ENCODE peak calls at places on chromosomes 12 and 14, in ten cellular contexts. Z, C, G, K, V, N, W, Q, X and P are unnamed samples.

GRCh38 chr12:115960868-115961802 is 316.4 kb downstream of the MED13L start:
- DNase-seq in Z (no peak), C (no peak), G (no peak), K (no peak), V (no peak), N (no peak), W (no peak), Q (no peak), X (no peak), P (no peak)

GRCh38 chr14:20219033-20219432 is 4.5 kb upstream of the OR11H6 start:
- DNase-seq in Z (no peak), C (no peak), G (no peak), K (no peak), V (no peak), N (no peak), W (no peak), Q (no peak), X (no peak), P (no peak)

GRCh38 chr14:69879175-69880047 is at the start of gene SMOC1:
- DNase-seq in Z (peak; percentile 78), C (peak; percentile 80), G (peak; percentile 87), K (no peak), V (no peak), N (no peak), W (no peak), Q (no peak), X (no peak), P (peak; percentile 79)

GRCh38 chr14:101225116-101225728 is 321.7 kb upstream of the RTL1 start:
- DNase-seq in Z (no peak), C (no peak), G (no peak), K (no peak), V (no peak), N (peak; percentile 23), W (no peak), Q (no peak), X (no peak), P (no peak)

GRCh38 chr12:67726868-67727267 is 78.3 kb downstream of the DYRK2 start:
- DNase-seq in Z (no peak), C (no peak), G (no peak), K (no peak), V (no peak), N (no peak), W (no peak), Q (no peak), X (no peak), P (no peak)

GRCh38 chr14:70567791-70568190 is 32.7 kb downstream of the MED6 start:
- DNase-seq in Z (no peak), C (peak; percentile 36), G (peak; percentile 65), K (no peak), V (peak; percentile 52), N (no peak), W (no peak), Q (no peak), X (peak; percentile 51), P (no peak)

GRCh38 chr12:4975574-4975973 is 65.9 kb downstream of the KCNA1 start:
- DNase-seq in Z (no peak), C (no peak), G (peak; percentile 42), K (no peak), V (no peak), N (no peak), W (no peak), Q (no peak), X (no peak), P (no peak)

GRCh38 chr14:76876076-76876475 is 49.9 kb downstream of the LRRC74A start:
- DNase-seq in Z (peak; percentile 57), C (peak; percentile 71), G (peak; percentile 76), K (peak; percentile 21), V (peak; percentile 54), N (peak; percentile 69), W (peak; percentile 56), Q (no peak), X (peak; percentile 61), P (no peak)

GRCh38 chr14:98070521-98070920 is 1201.5 kb downstream of the BCL11B start:
- DNase-seq in Z (no peak), C (no peak), G (no peak), K (no peak), V (no peak), N (no peak), W (no peak), Q (no peak), X (no peak), P (no peak)

GRCh38 chr12:47123730-47124129 is 44.0 kb upstream of the AMIGO2 start:
- DNase-seq in Z (no peak), C (no peak), G (no peak), K (no peak), V (no peak), N (no peak), W (no peak), Q (no peak), X (no peak), P (no peak)

GRCh38 chr12:2958432-2959193 is 584 bp upstream of the TEAD4 start:
- DNase-seq in Z (no peak), C (peak; percentile 71), G (no peak), K (no peak), V (no peak), N (no peak), W (no peak), Q (no peak), X (peak; percentile 81), P (no peak)

GRCh38 chr12:124804011-124804621 is 59.5 kb downstream of the SCARB1 start:
- DNase-seq in Z (no peak), C (peak; percentile 13), G (peak; percentile 42), K (no peak), V (no peak), N (no peak), W (peak; percentile 28), Q (no peak), X (no peak), P (no peak)

GRCh38 chr14:29741909-29742401 is 185.7 kb downstream of the PRKD1 start:
- DNase-seq in Z (no peak), C (peak; percentile 80), G (no peak), K (no peak), V (no peak), N (no peak), W (peak; percentile 51), Q (no peak), X (peak; percentile 12), P (no peak)

GRCh38 chr14:38282941-38283340 is 27.0 kb upstream of the CLEC14A start:
- DNase-seq in Z (no peak), C (no peak), G (no peak), K (no peak), V (no peak), N (no peak), W (no peak), Q (no peak), X (no peak), P (no peak)

GRCh38 chr14:106662947-106663346 is 1136.6 kb downstream of the TMEM121 start:
- DNase-seq in Z (no peak), C (no peak), G (no peak), K (no peak), V (no peak), N (no peak), W (no peak), Q (no peak), X (no peak), P (no peak)
- TF ChIP-seq CTCF in Z (no peak), C (no peak), G (no peak), K (no peak), V (no peak), N (no peak), W (no peak), Q (no peak), X (no peak), P (no peak)

DNA sequence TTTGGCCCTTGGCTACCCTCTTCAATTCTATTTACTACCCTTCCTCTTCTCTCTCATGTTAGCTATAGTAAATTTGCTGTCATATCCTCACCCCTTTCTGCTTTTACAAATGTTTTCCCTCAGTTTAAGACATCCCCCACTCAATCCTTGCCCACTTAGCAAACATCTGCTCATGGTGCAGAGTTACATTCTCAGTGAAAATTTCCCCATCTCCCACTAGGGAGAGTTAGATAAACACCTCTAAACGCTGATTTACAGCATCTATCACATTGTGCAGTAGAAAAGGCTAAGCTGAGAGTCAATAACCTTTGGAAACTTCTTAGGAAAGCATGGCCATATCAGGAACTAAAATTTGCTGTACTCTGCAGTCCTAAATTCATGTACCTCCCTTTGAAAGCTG is 69.0 kb downstream of the DENND5B start:
- DNase-seq in Z (no peak), C (peak; percentile 33), G (no peak), K (no peak), V (no peak), N (no peak), W (no peak), Q (no peak), X (no peak), P (no peak)
- TF ChIP-seq CTCF in Z (no peak), C (peak; percentile 5), G (no peak), K (no peak), V (no peak), N (no peak), W (no peak), Q (no peak), X (no peak), P (no peak)

GRCh38 chr14:74526854-74527585 is 33.5 kb downstream of the ISCA2 start:
- DNase-seq in Z (no peak), C (no peak), G (peak; percentile 51), K (no peak), V (no peak), N (no peak), W (no peak), Q (no peak), X (no peak), P (no peak)
- TF ChIP-seq CTCF in Z (peak; percentile 43), C (no peak), G (no peak), K (no peak), V (no peak), N (no peak), W (no peak), Q (no peak), X (peak; percentile 20), P (no peak)

GRCh38 chr14:52845079-52845478 is 53.7 kb upstream of the GNPNAT1 start:
- DNase-seq in Z (no peak), C (no peak), G (no peak), K (no peak), V (no peak), N (no peak), W (no peak), Q (no peak), X (no peak), P (no peak)

GRCh38 chr14:52850520-52850919 is 59.1 kb upstream of the GNPNAT1 start:
- DNase-seq in Z (no peak), C (no peak), G (no peak), K (no peak), V (no peak), N (no peak), W (no peak), Q (no peak), X (peak; percentile 47), P (no peak)

GRCh38 chr14:52852810-52853521 is 61.6 kb upstream of the GNPNAT1 start:
- DNase-seq in Z (no peak), C (no peak), G (no peak), K (no peak), V (no peak), N (no peak), W (no peak), Q (no peak), X (no peak), P (no peak)

GRCh38 chr14:52844262-52845060 is 53.1 kb upstream of the GNPNAT1 start:
- DNase-seq in Z (no peak), C (no peak), G (no peak), K (no peak), V (no peak), N (no peak), W (no peak), Q (no peak), X (no peak), P (no peak)

DNA sequence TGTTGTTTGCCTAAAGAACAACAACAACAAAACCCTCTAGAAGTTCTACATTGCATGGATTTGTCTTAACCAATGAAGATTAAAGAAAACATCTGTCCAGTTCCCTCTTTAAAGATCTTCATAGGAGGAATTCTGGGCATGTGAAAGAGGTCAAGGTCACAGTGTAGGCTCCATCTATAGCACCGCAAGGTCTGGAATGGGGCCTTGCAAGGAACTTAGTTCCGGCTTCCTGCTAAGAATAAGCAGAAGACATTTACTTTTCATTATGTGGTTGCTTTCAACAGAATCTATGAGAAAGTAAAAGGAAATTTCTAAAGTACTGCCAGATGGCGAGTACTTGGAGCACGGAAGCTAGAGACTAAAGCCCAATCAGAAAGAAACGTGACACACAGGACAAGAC is 57.2 kb upstream of the GNPNAT1 start:
- DNase-seq in Z (no peak), C (peak; percentile 61), G (no peak), K (no peak), V (no peak), N (no peak), W (no peak), Q (no peak), X (no peak), P (no peak)
- TF ChIP-seq CTCF in Z (no peak), C (no peak), G (no peak), K (no peak), V (no peak), N (no peak), W (no peak), Q (no peak), X (no peak), P (no peak)